ENCODE peak calls at places on chromosomes 1 and 21, in four cellular contexts. One of them, this sample, is unnamed.

GRCh38 chr1:203726417-203726867 is 38.5 kb upstream of the LAX1 start:
- DNase-seq in stimulated activated CD4-positive, alpha-beta T cell treated with anti-CD3 and anti-CD28 coated beads, Interleukin-4, amount 100 ng/mL, for 4 hours: no peak
- DNase-seq in NCI-H774: no peak
- DNase-seq in fibroblast of lung: no peak
- DNase-seq in this sample: no peak

GRCh38 chr1:33244143-33244808 is 12.0 kb upstream of the ZNF362 start:
- DNase-seq in stimulated activated CD4-positive, alpha-beta T cell treated with anti-CD3 and anti-CD28 coated beads, Interleukin-4, amount 100 ng/mL, for 4 hours: no peak
- DNase-seq in NCI-H774: no peak
- DNase-seq in fibroblast of lung: no peak
- DNase-seq in this sample: no peak

GRCh38 chr1:205576011-205576410 is 55.8 kb downstream of the ELK4 start:
- DNase-seq in stimulated activated CD4-positive, alpha-beta T cell treated with anti-CD3 and anti-CD28 coated beads, Interleukin-4, amount 100 ng/mL, for 4 hours: no peak
- DNase-seq in NCI-H774: no peak
- DNase-seq in fibroblast of lung: no peak
- DNase-seq in this sample: no peak

GRCh38 chr1:206606867-206607266 is 5.4 kb downstream of the EIF2D start:
- DNase-seq in stimulated activated CD4-positive, alpha-beta T cell treated with anti-CD3 and anti-CD28 coated beads, Interleukin-4, amount 100 ng/mL, for 4 hours: no peak
- DNase-seq in NCI-H774: no peak
- DNase-seq in fibroblast of lung: no peak
- DNase-seq in this sample: no peak

GRCh38 chr1:241114699-241115233 is 242.2 kb downstream of the RGS7 start:
- DNase-seq in stimulated activated CD4-positive, alpha-beta T cell treated with anti-CD3 and anti-CD28 coated beads, Interleukin-4, amount 100 ng/mL, for 4 hours: no peak
- DNase-seq in NCI-H774: no peak
- DNase-seq in fibroblast of lung: no peak
- DNase-seq in this sample: no peak

GRCh38 chr1:17439250-17440073 is at the start of gene RCC2:
- DNase-seq in stimulated activated CD4-positive, alpha-beta T cell treated with anti-CD3 and anti-CD28 coated beads, Interleukin-4, amount 100 ng/mL, for 4 hours: peak
- DNase-seq in NCI-H774: peak
- DNase-seq in fibroblast of lung: peak
- DNase-seq in this sample: peak

GRCh38 chr1:224851850-224852261 is 77.6 kb upstream of the DNAH14 start:
- DNase-seq in stimulated activated CD4-positive, alpha-beta T cell treated with anti-CD3 and anti-CD28 coated beads, Interleukin-4, amount 100 ng/mL, for 4 hours: no peak
- DNase-seq in NCI-H774: no peak
- DNase-seq in fibroblast of lung: no peak
- DNase-seq in this sample: no peak

GRCh38 chr1:206419783-206420182 is 50.5 kb upstream of the IKBKE start:
- DNase-seq in stimulated activated CD4-positive, alpha-beta T cell treated with anti-CD3 and anti-CD28 coated beads, Interleukin-4, amount 100 ng/mL, for 4 hours: no peak
- DNase-seq in NCI-H774: no peak
- DNase-seq in fibroblast of lung: no peak
- DNase-seq in this sample: no peak

GRCh38 chr1:243748706-243749283 is 101.2 kb downstream of the AKT3 start:
- DNase-seq in stimulated activated CD4-positive, alpha-beta T cell treated with anti-CD3 and anti-CD28 coated beads, Interleukin-4, amount 100 ng/mL, for 4 hours: no peak
- DNase-seq in NCI-H774: peak
- DNase-seq in fibroblast of lung: peak
- DNase-seq in this sample: no peak

GRCh38 chr1:40901886-40902633 is 39.9 kb upstream of the CITED4 start:
- DNase-seq in stimulated activated CD4-positive, alpha-beta T cell treated with anti-CD3 and anti-CD28 coated beads, Interleukin-4, amount 100 ng/mL, for 4 hours: no peak
- DNase-seq in NCI-H774: no peak
- DNase-seq in fibroblast of lung: peak
- DNase-seq in this sample: no peak

GRCh38 chr1:100736324-100736723 is 16.8 kb downstream of the VCAM1 start:
- DNase-seq in stimulated activated CD4-positive, alpha-beta T cell treated with anti-CD3 and anti-CD28 coated beads, Interleukin-4, amount 100 ng/mL, for 4 hours: no peak
- DNase-seq in NCI-H774: no peak
- DNase-seq in fibroblast of lung: peak
- DNase-seq in this sample: no peak

GRCh38 chr1:1179339-1179982 is 5.8 kb downstream of the TTLL10 start:
- DNase-seq in stimulated activated CD4-positive, alpha-beta T cell treated with anti-CD3 and anti-CD28 coated beads, Interleukin-4, amount 100 ng/mL, for 4 hours: no peak
- DNase-seq in NCI-H774: no peak
- DNase-seq in fibroblast of lung: no peak
- DNase-seq in this sample: peak

GRCh38 chr1:67572594-67573221 is 112.3 kb upstream of the GADD45A start:
- DNase-seq in stimulated activated CD4-positive, alpha-beta T cell treated with anti-CD3 and anti-CD28 coated beads, Interleukin-4, amount 100 ng/mL, for 4 hours: no peak
- DNase-seq in NCI-H774: no peak
- DNase-seq in fibroblast of lung: no peak
- DNase-seq in this sample: no peak

GRCh38 chr1:41847011-41847410 is 71.7 kb downstream of the HIVEP3 start:
- DNase-seq in stimulated activated CD4-positive, alpha-beta T cell treated with anti-CD3 and anti-CD28 coated beads, Interleukin-4, amount 100 ng/mL, for 4 hours: no peak
- DNase-seq in NCI-H774: no peak
- DNase-seq in fibroblast of lung: no peak
- DNase-seq in this sample: no peak

GRCh38 chr1:150895618-150896017 is 8.7 kb downstream of the CTXND2 start:
- DNase-seq in stimulated activated CD4-positive, alpha-beta T cell treated with anti-CD3 and anti-CD28 coated beads, Interleukin-4, amount 100 ng/mL, for 4 hours: no peak
- DNase-seq in NCI-H774: no peak
- DNase-seq in fibroblast of lung: peak
- DNase-seq in this sample: no peak

GRCh38 chr21:38735807-38736206 is 69.9 kb upstream of the ETS2 start:
- DNase-seq in stimulated activated CD4-positive, alpha-beta T cell treated with anti-CD3 and anti-CD28 coated beads, Interleukin-4, amount 100 ng/mL, for 4 hours: no peak
- DNase-seq in NCI-H774: no peak
- DNase-seq in fibroblast of lung: no peak
- DNase-seq in this sample: no peak

GRCh38 chr21:21845901-21846396 is 847.7 kb downstream of the NCAM2 start:
- DNase-seq in stimulated activated CD4-positive, alpha-beta T cell treated with anti-CD3 and anti-CD28 coated beads, Interleukin-4, amount 100 ng/mL, for 4 hours: no peak
- DNase-seq in NCI-H774: no peak
- DNase-seq in fibroblast of lung: peak
- DNase-seq in this sample: no peak

GRCh38 chr1:88634538-88634937 is 49.5 kb upstream of the PKN2 start:
- DNase-seq in stimulated activated CD4-positive, alpha-beta T cell treated with anti-CD3 and anti-CD28 coated beads, Interleukin-4, amount 100 ng/mL, for 4 hours: no peak
- DNase-seq in NCI-H774: no peak
- DNase-seq in fibroblast of lung: no peak
- DNase-seq in this sample: no peak

GRCh38 chr21:37257526-37257966 is 9.6 kb downstream of the VPS26C start:
- DNase-seq in stimulated activated CD4-positive, alpha-beta T cell treated with anti-CD3 and anti-CD28 coated beads, Interleukin-4, amount 100 ng/mL, for 4 hours: no peak
- DNase-seq in NCI-H774: peak
- DNase-seq in fibroblast of lung: peak
- DNase-seq in this sample: peak

GRCh38 chr1:177710973-177711372 is 258.9 kb downstream of the SEC16B start:
- DNase-seq in stimulated activated CD4-positive, alpha-beta T cell treated with anti-CD3 and anti-CD28 coated beads, Interleukin-4, amount 100 ng/mL, for 4 hours: no peak
- DNase-seq in NCI-H774: no peak
- DNase-seq in fibroblast of lung: no peak
- DNase-seq in this sample: no peak

GRCh38 chr1:246632584-246633168 is 66.4 kb downstream of the CNST start:
- DNase-seq in stimulated activated CD4-positive, alpha-beta T cell treated with anti-CD3 and anti-CD28 coated beads, Interleukin-4, amount 100 ng/mL, for 4 hours: no peak
- DNase-seq in NCI-H774: no peak
- DNase-seq in fibroblast of lung: peak
- DNase-seq in this sample: no peak

This sample was measured in activated B cell treated with CpG ODN at 0.5 μM for 24 hours.